ENCODE peak calls at places on chromosomes 7 and 10, in eight cellular contexts. M is pancreas, C is IMR-90, A is neuronal stem cell, G is mesendoderm, T is aorta, Q is hepatocyte, V is lung. O is an unnamed sample. For H3K27me3 and H3K4me1, the result is how much of the 10 kb centered on the place peaks cover.

GRCh38 chr10:15427836-15428414 is 56.8 kb upstream of the FAM171A1 start:
- DNase-seq in M (no peak), C (peak), A (peak), G (peak), T (no peak), Q (peak), V (no peak), O (no peak)

GRCh38 chr7:144830024-144830785 is 5.6 kb downstream of the TPK1 start:
- DNase-seq in M (no peak), C (no peak), A (no peak), G (no peak), T (no peak), Q (peak), V (no peak), O (no peak)

GRCh38 chr7:94375167-94375566 is 19.5 kb upstream of the COL1A2 start:
- DNase-seq in M (no peak), C (peak), A (no peak), G (peak), T (peak), Q (peak), V (peak), O (no peak)

GRCh38 chr10:6022693-6023092 is 39.5 kb downstream of the IL2RA start:
- DNase-seq in M (no peak), C (no peak), A (no peak), G (no peak), T (no peak), Q (no peak), V (no peak), O (no peak)

GRCh38 chr10:92181575-92181974 is 109.3 kb downstream of the CPEB3 start:
- DNase-seq in M (no peak), C (no peak), A (no peak), G (peak), T (no peak), Q (peak), V (no peak), O (no peak)

GRCh38 chr10:11673346-11674330 is 62.2 kb upstream of the USP6NL start:
- DNase-seq in M (no peak), C (no peak), A (no peak), G (no peak), T (no peak), Q (no peak), V (no peak), O (no peak)

GRCh38 chr7:50667338-50667737 is 102.1 kb upstream of the DDC start:
- DNase-seq in M (no peak), C (no peak), A (no peak), G (no peak), T (peak), Q (no peak), V (no peak), O (no peak)

GRCh38 chr7:15463801-15464761 is 97.7 kb downstream of the AGMO start:
- DNase-seq in M (no peak), C (peak), A (no peak), G (no peak), T (no peak), Q (no peak), V (no peak), O (no peak)

GRCh38 chr10:47287365-47287802 is 12.6 kb upstream of the GDF10 start:
- DNase-seq in M (peak), C (no peak), A (no peak), G (peak), T (peak), Q (peak), V (no peak), O (no peak)

GRCh38 chr10:105952153-105952552 is 1212.4 kb downstream of the SORCS1 start:
- DNase-seq in M (peak), C (peak), A (peak), G (peak), T (no peak), Q (peak), V (no peak), O (no peak)

GRCh38 chr7:44282601-44283171 is 42.7 kb downstream of the CAMK2B start:
- DNase-seq in M (peak), C (no peak), A (no peak), G (no peak), T (peak), Q (no peak), V (no peak), O (peak)

GRCh38 chr7:13265271-13265670 is 577.8 kb downstream of the ARL4A start:
- DNase-seq in M (no peak), C (no peak), A (no peak), G (no peak), T (no peak), Q (no peak), V (no peak), O (no peak)

GRCh38 chr10:21260793-21261149 is 264.7 kb downstream of the SKIDA1 start:
- DNase-seq in M (no peak), C (no peak), A (no peak), G (peak), T (no peak), Q (no peak), V (no peak), O (no peak)

GRCh38 chr10:6128591-6129383 is 40.0 kb downstream of the RBM17 start:
- DNase-seq in M (no peak), C (peak), A (no peak), G (peak), T (peak), Q (peak), V (no peak), O (no peak)

GRCh38 chr10:34808789-34809745 is 6.0 kb downstream of the PARD3 start:
- DNase-seq in M (no peak), C (peak), A (peak), G (peak), T (no peak), Q (peak), V (peak), O (no peak)

GRCh38 chr10:16987129-16987670 is 142.4 kb downstream of the CUBN start:
- DNase-seq in M (no peak), C (peak), A (no peak), G (no peak), T (no peak), Q (no peak), V (no peak), O (no peak)

GRCh38 chr7:115101199-115101598 is 179.3 kb downstream of the MDFIC start:
- DNase-seq in M (no peak), C (peak), A (no peak), G (no peak), T (no peak), Q (no peak), V (no peak), O (no peak)

GRCh38 chr10:13404791-13405190 is 56.7 kb upstream of the SEPHS1 start:
- DNase-seq in M (no peak), C (no peak), A (no peak), G (no peak), T (no peak), Q (no peak), V (no peak), O (peak)

GRCh38 chr7:25856056-25856780 is 295.8 kb upstream of the NFE2L3 start:
- DNase-seq in M (no peak), C (peak), A (no peak), G (no peak), T (no peak), Q (no peak), V (no peak), O (peak)

GRCh38 chr7:73736885-73737284 is 1.7 kb downstream of the ABHD11 start:
- DNase-seq in M (no peak), C (no peak), A (no peak), G (no peak), T (no peak), Q (no peak), V (no peak), O (no peak)

GRCh38 chr7:51224811-51225581 is 91.6 kb downstream of the COBL start:
- DNase-seq in M (peak), C (no peak), A (no peak), G (peak), T (no peak), Q (peak), V (peak), O (no peak)

GRCh38 chr10:73889014-73889413 is 14.7 kb upstream of the CAMK2G start:
- DNase-seq in M (no peak), C (peak), A (no peak), G (peak), T (peak), Q (peak), V (no peak), O (no peak)

GRCh38 chr7:147759327-147759943 is 831.1 kb upstream of the C7orf33 start:
- DNase-seq in M (no peak), C (no peak), A (no peak), G (no peak), T (no peak), Q (no peak), V (no peak), O (no peak)

GRCh38 chr10:84510121-84510520 is 181.7 kb downstream of the CCSER2 start:
- DNase-seq in M (no peak), C (peak), A (no peak), G (peak), T (no peak), Q (no peak), V (no peak), O (no peak)

GRCh38 chr7:43112941-43113621 is 634 bp downstream of the HECW1 start:
- DNase-seq in M (peak), C (peak), A (peak), G (peak), T (no peak), Q (peak), V (no peak), O (peak)

GRCh38 chr7:30920584-30921539 is 9.2 kb downstream of the AQP1 start:
- DNase-seq in M (peak), C (peak), A (no peak), G (peak), T (peak), Q (peak), V (no peak), O (no peak)

GRCh38 chr7:101390901-101391301 is 28.2 kb downstream of the COL26A1 start:
- DNase-seq in M (no peak), C (no peak), A (peak), G (peak), T (no peak), Q (peak), V (no peak), O (no peak)

GRCh38 chr7:2966466-2967078 is 77.1 kb downstream of the CARD11 start:
- DNase-seq in M (peak), C (no peak), A (no peak), G (no peak), T (peak), Q (no peak), V (no peak), O (no peak)

GRCh38 chr10:122252805-122253204 is 18.3 kb upstream of the BTBD16 start:
- DNase-seq in M (no peak), C (no peak), A (no peak), G (no peak), T (no peak), Q (no peak), V (no peak), O (no peak)

GRCh38 chr7:39044489-39044888 is 66.8 kb downstream of the POU6F2 start:
- DNase-seq in M (no peak), C (no peak), A (no peak), G (no peak), T (no peak), Q (no peak), V (no peak), O (no peak)

GRCh38 chr7:1946461-1947450 is 276.7 kb downstream of the ELFN1 start:
- DNase-seq in M (peak), C (no peak), A (no peak), G (no peak), T (peak), Q (no peak), V (no peak), O (no peak)

GRCh38 chr10:71736570-71737355 is 17.2 kb upstream of the C10orf105 start:
- DNase-seq in M (no peak), C (no peak), A (no peak), G (no peak), T (no peak), Q (no peak), V (no peak), O (no peak)

GRCh38 chr10:63692205-63692896 is 171.2 kb downstream of the REEP3 start:
- DNase-seq in M (no peak), C (no peak), A (no peak), G (no peak), T (no peak), Q (no peak), V (no peak), O (no peak)

GRCh38 chr10:21487416-21488180 is 37.9 kb downstream of the SKIDA1 start:
- DNase-seq in M (no peak), C (no peak), A (no peak), G (no peak), T (no peak), Q (no peak), V (no peak), O (no peak)

GRCh38 chr10:14742815-14743214 is 31.9 kb downstream of the FAM107B start:
- DNase-seq in M (no peak), C (no peak), A (no peak), G (no peak), T (no peak), Q (no peak), V (no peak), O (no peak)

GRCh38 chr7:98322331-98323260 is 41.1 kb downstream of the BRI3 start:
- DNase-seq in M (no peak), C (no peak), A (no peak), G (peak), T (no peak), Q (peak), V (no peak), O (no peak)

GRCh38 chr10:86178401-86179142 is 188.0 kb downstream of the GRID1 start:
- DNase-seq in M (no peak), C (no peak), A (peak), G (peak), T (no peak), Q (peak), V (no peak), O (peak)

GRCh38 chr7:151251926-151252835 is 3.7 kb upstream of the SMARCD3 start:
- DNase-seq in M (peak), C (peak), A (peak), G (peak), T (peak), Q (peak), V (peak), O (peak)

GRCh38 chr7:151251328-151251925 is 2.9 kb upstream of the SMARCD3 start:
- DNase-seq in M (no peak), C (peak), A (peak), G (no peak), T (peak), Q (peak), V (peak), O (peak)

GRCh38 chr7:151249034-151249731 is 689 bp upstream of the SMARCD3 start:
- DNase-seq in M (peak), C (peak), A (peak), G (no peak), T (peak), Q (peak), V (peak), O (peak)

GRCh38 chr7:151249732-151250072 is 1.2 kb upstream of the SMARCD3 start:
- DNase-seq in M (peak), C (peak), A (peak), G (peak), T (peak), Q (peak), V (peak), O (peak)

GRCh38 chr7:151250181-151251095 is 1.9 kb upstream of the SMARCD3 start:
- DNase-seq in M (peak), C (no peak), A (no peak), G (no peak), T (no peak), Q (no peak), V (no peak), O (no peak)
- H3K27me3 ChIP-seq in M (under half), C (under half), A (under half), G (under half), T (under half), Q (under half), V (under half), O (under half)

DNA sequence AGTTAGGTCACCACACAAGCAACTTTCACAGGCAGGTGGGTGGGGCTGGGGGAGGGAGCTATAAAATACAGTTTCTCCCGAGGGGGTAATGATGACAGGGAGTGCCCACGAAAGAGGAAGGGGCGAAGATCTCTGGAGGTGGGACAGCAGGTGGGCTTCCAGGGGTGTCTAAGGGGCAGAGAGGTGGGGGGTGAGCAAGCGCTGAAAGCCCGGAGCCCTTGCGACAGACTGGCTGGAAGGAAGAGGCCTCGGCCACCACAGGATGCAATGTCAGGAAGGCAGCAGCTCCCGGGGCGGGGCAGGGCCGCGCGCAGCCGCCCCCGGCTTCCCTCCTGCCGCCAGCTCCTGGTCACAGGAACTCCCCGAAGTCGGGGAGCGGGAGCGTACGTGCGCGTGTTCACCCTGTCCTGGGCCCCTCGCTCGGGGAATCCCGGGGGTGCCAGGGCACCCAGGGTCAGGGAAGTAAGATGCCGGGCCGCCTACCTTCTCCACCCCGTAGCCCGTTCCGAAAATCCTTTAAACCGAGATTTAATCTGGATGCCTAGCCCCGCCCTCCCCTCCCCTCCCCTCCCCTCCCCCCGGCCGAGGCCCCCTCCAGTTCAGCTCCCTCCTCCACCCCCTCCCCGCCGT is 105.2 kb upstream of the PPIF start:
- DNase-seq in M (peak), C (peak), A (no peak), G (peak), T (peak), Q (peak), V (peak), O (no peak)
- H3K4me1 ChIP-seq in M (under half), C (half or more), A (under half), G (under half), T (under half), Q (under half), V (half or more), O (under half)

DNA sequence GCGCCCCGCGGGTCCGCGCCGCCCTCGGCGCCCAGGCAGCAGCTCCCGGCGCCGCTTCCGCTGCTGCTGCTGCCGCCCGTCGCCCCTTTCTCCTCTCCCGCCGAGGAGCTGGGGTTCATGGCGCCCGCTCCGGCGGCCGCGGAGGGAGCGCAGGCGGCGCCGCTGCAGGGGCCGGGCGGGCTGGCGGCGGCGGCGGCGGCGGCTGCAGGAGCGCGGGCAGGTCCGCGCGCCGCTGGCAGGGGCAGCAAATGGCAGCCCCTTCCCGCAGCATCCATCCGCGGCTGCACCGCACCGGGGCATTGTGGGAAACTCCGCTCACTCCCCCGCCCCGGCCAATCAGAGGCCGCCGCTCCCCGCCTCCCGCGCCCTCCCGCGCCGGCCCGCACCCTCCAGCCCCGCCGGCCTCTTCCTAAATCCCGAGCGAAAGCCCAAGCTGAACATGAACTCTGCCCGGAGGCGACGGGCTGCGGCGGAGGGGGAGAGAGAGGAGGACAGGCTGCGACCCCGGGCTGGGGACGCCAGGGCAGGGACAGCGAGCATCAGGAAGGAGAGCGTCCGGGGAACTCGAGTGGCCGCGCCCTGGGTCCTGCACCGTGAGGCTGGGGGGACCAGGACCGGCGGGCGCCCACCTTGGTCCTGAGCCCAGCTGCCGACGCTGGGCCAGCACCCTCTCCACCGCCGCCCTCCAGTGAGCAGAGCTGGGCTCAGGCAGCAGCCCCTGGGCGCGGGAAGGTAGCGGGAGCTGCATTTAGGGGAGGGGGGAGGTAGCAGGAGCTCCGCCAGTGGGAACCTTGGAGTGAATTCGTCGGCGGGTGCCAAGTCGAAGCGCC is at the start of gene DGKI:
- DNase-seq in M (peak), C (no peak), A (peak), G (peak), T (peak), Q (peak), V (no peak), O (peak)
- H3K4me3 ChIP-seq in M (no peak), C (peak), A (peak), G (no peak), T (peak), Q (peak), V (peak), O (peak)

GRCh38 chr10:132934953-132935352 is 7.4 kb downstream of the CFAP46 start:
- DNase-seq in M (no peak), C (no peak), A (no peak), G (no peak), T (no peak), Q (no peak), V (no peak), O (no peak)

GRCh38 chr10:132939957-132940790 is 2.2 kb downstream of the CFAP46 start:
- DNase-seq in M (peak), C (peak), A (peak), G (peak), T (peak), Q (peak), V (peak), O (peak)

GRCh38 chr10:132938472-132939329 is 3.7 kb downstream of the CFAP46 start:
- DNase-seq in M (peak), C (no peak), A (peak), G (peak), T (no peak), Q (peak), V (no peak), O (peak)

GRCh38 chr10:132939378-132939955 is 2.9 kb downstream of the CFAP46 start:
- DNase-seq in M (peak), C (no peak), A (no peak), G (no peak), T (no peak), Q (no peak), V (no peak), O (no peak)

DNA sequence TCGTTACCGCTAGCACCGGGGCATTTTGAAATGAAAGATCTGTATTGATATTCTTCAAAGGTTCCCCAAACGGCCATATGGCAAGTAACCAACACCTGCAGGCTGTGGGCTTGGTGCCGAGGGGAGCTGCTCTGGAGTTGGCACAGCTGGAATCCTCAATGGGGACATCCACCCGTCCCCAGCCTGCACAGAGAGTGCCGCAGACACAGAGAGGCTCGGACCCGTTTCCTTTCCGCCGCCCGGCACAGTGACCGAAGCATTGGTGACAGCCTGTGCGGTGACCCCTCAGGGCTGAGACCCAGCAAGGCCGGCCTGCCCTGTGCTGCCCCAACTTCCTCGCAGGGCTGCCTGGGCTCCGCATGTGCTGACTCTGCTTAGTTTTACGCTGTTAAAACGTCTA is 4.5 kb downstream of the CFAP46 start:
- DNase-seq in M (no peak), C (no peak), A (no peak), G (peak), T (no peak), Q (no peak), V (no peak), O (no peak)
- H3K27me3 ChIP-seq in M (under half), C (under half), A (under half), G (under half), T (under half), Q (under half), V (under half), O (under half)

GRCh38 chr7:153521370-153521769 is 530.8 kb upstream of the DPP6 start:
- DNase-seq in M (no peak), C (no peak), A (no peak), G (no peak), T (no peak), Q (no peak), V (no peak), O (no peak)
- H3K4me1 ChIP-seq in M (under half), C (under half), A (under half), G (under half), T (under half), Q (under half), V (under half), O (under half)

GRCh38 chr7:120990468-120991118 is 2.1 kb downstream of the CPED1 start:
- DNase-seq in M (no peak), C (peak), A (no peak), G (no peak), T (no peak), Q (no peak), V (no peak), O (no peak)
- H3K4me3 ChIP-seq in M (no peak), C (peak), A (no peak), G (no peak), T (peak), Q (peak), V (no peak), O (no peak)